ENCODE peak calls at places on chromosomes 11 and 22, in six cellular contexts. A is HTR-8/SVneo; Q is posterior cingulate gyrus; G is A549; V is activated T-cell treated with anti-CD3 and anti-CD28 coated beads for 1 hour; Z is stimulated activated CD4-positive, alpha-beta T cell treated with anti-CD3 and anti-CD28 coated beads, Interleukin-4, amount 100 ng/mL, for 48 hours. Y is an unnamed sample.

GRCh38 chr11:29214833-29215232 is 802.0 kb downstream of the KCNA4 start:
- DNase-seq in G (no peak), A (no peak), V (no peak), Q (no peak), Z (no peak), Y (no peak)

GRCh38 chr11:1864831-1865665 is 12.2 kb downstream of the LSP1 start:
- DNase-seq in V (no peak), Z (no peak), A (no peak), Q (peak), G (no peak), Y (no peak)

GRCh38 chr11:88169481-88169880 is 5.8 kb downstream of the RAB38 start:
- DNase-seq in G (no peak), A (no peak), V (no peak), Z (no peak), Q (no peak), Y (no peak)

GRCh38 chr11:21133722-21134121 is 464.3 kb downstream of the NELL1 start:
- DNase-seq in Q (no peak), A (no peak), G (no peak), V (no peak), Z (no peak), Y (no peak)

GRCh38 chr22:36860821-36861659 is at the start of gene NCF4:
- DNase-seq in Z (peak), Q (peak), V (no peak), A (no peak), G (no peak), Y (peak)

GRCh38 chr22:50544746-50545253 is 899 bp upstream of the KLHDC7B start:
- DNase-seq in V (no peak), Z (no peak), G (no peak), A (no peak), Q (no peak), Y (no peak)

GRCh38 chr11:9875862-9876261 is 212.0 kb downstream of the SWAP70 start:
- DNase-seq in V (no peak), G (no peak), Z (no peak), A (no peak), Q (no peak), Y (no peak)

GRCh38 chr11:112784323-112785073 is 176.7 kb upstream of the NCAM1 start:
- DNase-seq in A (no peak), Z (no peak), V (no peak), Q (peak), G (no peak), Y (peak)

GRCh38 chr11:1041471-1041870 is 5.0 kb upstream of the MUC6 start:
- DNase-seq in Q (no peak), V (no peak), Z (no peak), A (no peak), G (no peak), Y (no peak)